ENCODE peak calls at places on chromosomes 7 and 10, in six cellular contexts. One of them, this sample, is unnamed.

GRCh38 chr10:122234416-122234815 is 36.7 kb upstream of the BTBD16 start:
- DNase-seq in GM12891: no peak
- DNase-seq in chondrocyte: no peak
- DNase-seq in endothelial cell of umbilical vein: peak
- DNase-seq in cardiac septum: no peak
- DNase-seq in right atrium auricular region: no peak
- DNase-seq in this sample: no peak

GRCh38 chr7:96949766-96950165 is 55.6 kb upstream of the DLX6 start:
- DNase-seq in GM12891: no peak
- DNase-seq in chondrocyte: no peak
- DNase-seq in endothelial cell of umbilical vein: no peak
- DNase-seq in cardiac septum: no peak
- DNase-seq in right atrium auricular region: no peak
- DNase-seq in this sample: no peak

GRCh38 chr7:43956022-43956421 is 29.8 kb downstream of the UBE2D4 start:
- DNase-seq in GM12891: no peak
- DNase-seq in chondrocyte: no peak
- DNase-seq in endothelial cell of umbilical vein: peak
- DNase-seq in cardiac septum: no peak
- DNase-seq in right atrium auricular region: no peak
- DNase-seq in this sample: no peak

GRCh38 chr7:23742051-23742450 is 32.0 kb downstream of the STK31 start:
- DNase-seq in GM12891: no peak
- DNase-seq in chondrocyte: no peak
- DNase-seq in endothelial cell of umbilical vein: no peak
- DNase-seq in cardiac septum: no peak
- DNase-seq in right atrium auricular region: no peak
- DNase-seq in this sample: no peak

GRCh38 chr10:74140553-74140952 is 10.1 kb downstream of the AP3M1 start:
- DNase-seq in GM12891: no peak
- DNase-seq in chondrocyte: no peak
- DNase-seq in endothelial cell of umbilical vein: no peak
- DNase-seq in cardiac septum: no peak
- DNase-seq in right atrium auricular region: no peak
- DNase-seq in this sample: no peak

GRCh38 chr7:70259497-70259896 is 661.2 kb downstream of the AUTS2 start:
- DNase-seq in GM12891: no peak
- DNase-seq in chondrocyte: no peak
- DNase-seq in endothelial cell of umbilical vein: no peak
- DNase-seq in cardiac septum: no peak
- DNase-seq in right atrium auricular region: no peak
- DNase-seq in this sample: no peak

GRCh38 chr7:134368851-134369533 is 52.3 kb upstream of the SLC35B4 start:
- DNase-seq in GM12891: no peak
- DNase-seq in chondrocyte: no peak
- DNase-seq in endothelial cell of umbilical vein: peak
- DNase-seq in cardiac septum: no peak
- DNase-seq in right atrium auricular region: no peak
- DNase-seq in this sample: no peak

GRCh38 chr10:20682782-20683181 is 214.3 kb downstream of the NEBL start:
- DNase-seq in GM12891: no peak
- DNase-seq in chondrocyte: no peak
- DNase-seq in endothelial cell of umbilical vein: no peak
- DNase-seq in cardiac septum: no peak
- DNase-seq in right atrium auricular region: no peak
- DNase-seq in this sample: no peak

GRCh38 chr7:150945853-150946825 is 32.0 kb downstream of the KCNH2 start:
- DNase-seq in GM12891: peak
- DNase-seq in chondrocyte: peak
- DNase-seq in endothelial cell of umbilical vein: no peak
- DNase-seq in cardiac septum: peak
- DNase-seq in right atrium auricular region: peak
- DNase-seq in this sample: no peak

GRCh38 chr7:11623093-11623678 is 208.8 kb downstream of the THSD7A start:
- DNase-seq in GM12891: no peak
- DNase-seq in chondrocyte: no peak
- DNase-seq in endothelial cell of umbilical vein: no peak
- DNase-seq in cardiac septum: no peak
- DNase-seq in right atrium auricular region: no peak
- DNase-seq in this sample: no peak

GRCh38 chr10:36211856-36212255 is 569.8 kb upstream of the FZD8 start:
- DNase-seq in GM12891: no peak
- DNase-seq in chondrocyte: no peak
- DNase-seq in endothelial cell of umbilical vein: no peak
- DNase-seq in cardiac septum: no peak
- DNase-seq in right atrium auricular region: no peak
- DNase-seq in this sample: no peak

GRCh38 chr7:132243463-132243862 is 332.8 kb downstream of the PLXNA4 start:
- DNase-seq in GM12891: no peak
- DNase-seq in chondrocyte: no peak
- DNase-seq in endothelial cell of umbilical vein: no peak
- DNase-seq in cardiac septum: no peak
- DNase-seq in right atrium auricular region: no peak
- DNase-seq in this sample: no peak

GRCh38 chr10:109972372-109973001 is 35.3 kb upstream of the ADD3 start:
- DNase-seq in GM12891: no peak
- DNase-seq in chondrocyte: no peak
- DNase-seq in endothelial cell of umbilical vein: no peak
- DNase-seq in cardiac septum: no peak
- DNase-seq in right atrium auricular region: no peak
- DNase-seq in this sample: no peak

GRCh38 chr7:41107938-41108448 is 594.9 kb downstream of the INHBA start:
- DNase-seq in GM12891: no peak
- DNase-seq in chondrocyte: no peak
- DNase-seq in endothelial cell of umbilical vein: no peak
- DNase-seq in cardiac septum: no peak
- DNase-seq in right atrium auricular region: no peak
- DNase-seq in this sample: no peak

GRCh38 chr7:48887500-48887899 is 36.8 kb upstream of the CDC14C start:
- DNase-seq in GM12891: no peak
- DNase-seq in chondrocyte: no peak
- DNase-seq in endothelial cell of umbilical vein: no peak
- DNase-seq in cardiac septum: no peak
- DNase-seq in right atrium auricular region: no peak
- DNase-seq in this sample: no peak

GRCh38 chr10:103692421-103693069 is 162.8 kb downstream of the SH3PXD2A start:
- DNase-seq in GM12891: peak
- DNase-seq in chondrocyte: no peak
- DNase-seq in endothelial cell of umbilical vein: no peak
- DNase-seq in cardiac septum: no peak
- DNase-seq in right atrium auricular region: no peak
- DNase-seq in this sample: no peak

GRCh38 chr10:59361659-59362183 is 628 bp downstream of the FAM13C start:
- DNase-seq in GM12891: no peak
- DNase-seq in chondrocyte: no peak
- DNase-seq in endothelial cell of umbilical vein: no peak
- DNase-seq in cardiac septum: no peak
- DNase-seq in right atrium auricular region: no peak
- DNase-seq in this sample: no peak

GRCh38 chr7:31175672-31176071 is 123.6 kb downstream of the ADCYAP1R1 start:
- DNase-seq in GM12891: no peak
- DNase-seq in chondrocyte: no peak
- DNase-seq in endothelial cell of umbilical vein: no peak
- DNase-seq in cardiac septum: no peak
- DNase-seq in right atrium auricular region: no peak
- DNase-seq in this sample: no peak

GRCh38 chr10:80411267-80411668 is 2.9 kb downstream of the PRXL2A start:
- DNase-seq in GM12891: no peak
- DNase-seq in chondrocyte: no peak
- DNase-seq in endothelial cell of umbilical vein: peak
- DNase-seq in cardiac septum: no peak
- DNase-seq in right atrium auricular region: no peak
- DNase-seq in this sample: no peak

GRCh38 chr7:76261935-76262334 is 40.5 kb upstream of the HSPB1 start:
- DNase-seq in GM12891: no peak
- DNase-seq in chondrocyte: no peak
- DNase-seq in endothelial cell of umbilical vein: no peak
- DNase-seq in cardiac septum: no peak
- DNase-seq in right atrium auricular region: no peak
- DNase-seq in this sample: no peak

GRCh38 chr7:24456526-24457214 is 116.6 kb upstream of the PALS2 start:
- DNase-seq in GM12891: no peak
- DNase-seq in chondrocyte: no peak
- DNase-seq in endothelial cell of umbilical vein: no peak
- DNase-seq in cardiac septum: no peak
- DNase-seq in right atrium auricular region: no peak
- DNase-seq in this sample: no peak

GRCh38 chr10:79184649-79185048 is 115.9 kb downstream of the ZMIZ1 start:
- DNase-seq in GM12891: no peak
- DNase-seq in chondrocyte: no peak
- DNase-seq in endothelial cell of umbilical vein: no peak
- DNase-seq in cardiac septum: no peak
- DNase-seq in right atrium auricular region: no peak
- DNase-seq in this sample: no peak

GRCh38 chr10:58660577-58661255 is 148.0 kb downstream of the BICC1 start:
- DNase-seq in GM12891: no peak
- DNase-seq in chondrocyte: no peak
- DNase-seq in endothelial cell of umbilical vein: no peak
- DNase-seq in cardiac septum: no peak
- DNase-seq in right atrium auricular region: no peak
- DNase-seq in this sample: no peak

GRCh38 chr10:28302012-28302667 is 724 bp downstream of the MPP7 start:
- DNase-seq in GM12891: no peak
- DNase-seq in chondrocyte: no peak
- DNase-seq in endothelial cell of umbilical vein: peak
- DNase-seq in cardiac septum: no peak
- DNase-seq in right atrium auricular region: peak
- DNase-seq in this sample: peak

This sample was measured in osteocyte.